ENCODE peak calls at places on chromosomes 6 and 20, in four cellular contexts. One of them, this sample, is unnamed.

GRCh38 chr6:129236110-129236509 is 353.2 kb downstream of the LAMA2 start:
- DNase-seq in activated naive CD4-positive, alpha-beta T cell treated with Interleukin-2 at 50 U/mL for 16 hours: no peak
- DNase-seq in WTC11: no peak
- DNase-seq in stimulated activated CD4-positive, alpha-beta T cell treated with anti-CD3 and anti-CD28 coated beads, Interleukin-1b, Interleukin-23, amount 100 ng/mL, for 4 hours: no peak
- DNase-seq in this sample: no peak

GRCh38 chr6:170358496-170358895 is 51.9 kb downstream of the FAM120B start:
- DNase-seq in WTC11: no peak
- DNase-seq in activated naive CD4-positive, alpha-beta T cell treated with Interleukin-2 at 50 U/mL for 16 hours: no peak
- DNase-seq in stimulated activated CD4-positive, alpha-beta T cell treated with anti-CD3 and anti-CD28 coated beads, Interleukin-1b, Interleukin-23, amount 100 ng/mL, for 4 hours: no peak
- DNase-seq in this sample: no peak

GRCh38 chr6:11025911-11026635 is 18.0 kb downstream of the ELOVL2 start:
- DNase-seq in stimulated activated CD4-positive, alpha-beta T cell treated with anti-CD3 and anti-CD28 coated beads, Interleukin-1b, Interleukin-23, amount 100 ng/mL, for 4 hours: no peak
- DNase-seq in WTC11: peak
- DNase-seq in activated naive CD4-positive, alpha-beta T cell treated with Interleukin-2 at 50 U/mL for 16 hours: no peak
- DNase-seq in this sample: no peak

GRCh38 chr6:33577106-33577535 is 3.0 kb downstream of the BAK1 start:
- DNase-seq in WTC11: no peak
- DNase-seq in stimulated activated CD4-positive, alpha-beta T cell treated with anti-CD3 and anti-CD28 coated beads, Interleukin-1b, Interleukin-23, amount 100 ng/mL, for 4 hours: no peak
- DNase-seq in activated naive CD4-positive, alpha-beta T cell treated with Interleukin-2 at 50 U/mL for 16 hours: peak
- DNase-seq in this sample: no peak

GRCh38 chr6:45614488-45615285 is 237.0 kb upstream of the SUPT3H start:
- DNase-seq in WTC11: no peak
- DNase-seq in activated naive CD4-positive, alpha-beta T cell treated with Interleukin-2 at 50 U/mL for 16 hours: no peak
- DNase-seq in stimulated activated CD4-positive, alpha-beta T cell treated with anti-CD3 and anti-CD28 coated beads, Interleukin-1b, Interleukin-23, amount 100 ng/mL, for 4 hours: no peak
- DNase-seq in this sample: no peak

GRCh38 chr6:118584906-118585305 is 36.8 kb downstream of the PLN start:
- DNase-seq in stimulated activated CD4-positive, alpha-beta T cell treated with anti-CD3 and anti-CD28 coated beads, Interleukin-1b, Interleukin-23, amount 100 ng/mL, for 4 hours: no peak
- DNase-seq in WTC11: no peak
- DNase-seq in activated naive CD4-positive, alpha-beta T cell treated with Interleukin-2 at 50 U/mL for 16 hours: no peak
- DNase-seq in this sample: no peak

GRCh38 chr20:62907377-62908317 is 18.7 kb downstream of the DIDO1 start:
- DNase-seq in stimulated activated CD4-positive, alpha-beta T cell treated with anti-CD3 and anti-CD28 coated beads, Interleukin-1b, Interleukin-23, amount 100 ng/mL, for 4 hours: no peak
- DNase-seq in activated naive CD4-positive, alpha-beta T cell treated with Interleukin-2 at 50 U/mL for 16 hours: peak
- DNase-seq in WTC11: peak
- DNase-seq in this sample: no peak

GRCh38 chr20:48002517-48002970 is 217.3 kb upstream of the SULF2 start:
- DNase-seq in WTC11: no peak
- DNase-seq in activated naive CD4-positive, alpha-beta T cell treated with Interleukin-2 at 50 U/mL for 16 hours: no peak
- DNase-seq in stimulated activated CD4-positive, alpha-beta T cell treated with anti-CD3 and anti-CD28 coated beads, Interleukin-1b, Interleukin-23, amount 100 ng/mL, for 4 hours: no peak
- DNase-seq in this sample: no peak

GRCh38 chr20:5136096-5136495 is 9.3 kb downstream of the CDS2 start:
- DNase-seq in WTC11: no peak
- DNase-seq in activated naive CD4-positive, alpha-beta T cell treated with Interleukin-2 at 50 U/mL for 16 hours: no peak
- DNase-seq in stimulated activated CD4-positive, alpha-beta T cell treated with anti-CD3 and anti-CD28 coated beads, Interleukin-1b, Interleukin-23, amount 100 ng/mL, for 4 hours: no peak
- DNase-seq in this sample: no peak

GRCh38 chr20:32972181-32973076 is 31.8 kb downstream of the SUN5 start:
- DNase-seq in stimulated activated CD4-positive, alpha-beta T cell treated with anti-CD3 and anti-CD28 coated beads, Interleukin-1b, Interleukin-23, amount 100 ng/mL, for 4 hours: peak
- DNase-seq in activated naive CD4-positive, alpha-beta T cell treated with Interleukin-2 at 50 U/mL for 16 hours: peak
- DNase-seq in WTC11: no peak
- DNase-seq in this sample: no peak

GRCh38 chr6:18457065-18457817 is 70.1 kb downstream of the RNF144B start:
- DNase-seq in activated naive CD4-positive, alpha-beta T cell treated with Interleukin-2 at 50 U/mL for 16 hours: no peak
- DNase-seq in WTC11: no peak
- DNase-seq in stimulated activated CD4-positive, alpha-beta T cell treated with anti-CD3 and anti-CD28 coated beads, Interleukin-1b, Interleukin-23, amount 100 ng/mL, for 4 hours: no peak
- DNase-seq in this sample: no peak

GRCh38 chr6:153412519-153412918 is 281.4 kb upstream of the RGS17 start:
- DNase-seq in activated naive CD4-positive, alpha-beta T cell treated with Interleukin-2 at 50 U/mL for 16 hours: no peak
- DNase-seq in WTC11: no peak
- DNase-seq in stimulated activated CD4-positive, alpha-beta T cell treated with anti-CD3 and anti-CD28 coated beads, Interleukin-1b, Interleukin-23, amount 100 ng/mL, for 4 hours: no peak
- DNase-seq in this sample: no peak

GRCh38 chr6:123806561-123806960 is 2.9 kb downstream of the NKAIN2 start:
- DNase-seq in activated naive CD4-positive, alpha-beta T cell treated with Interleukin-2 at 50 U/mL for 16 hours: no peak
- DNase-seq in WTC11: no peak
- DNase-seq in stimulated activated CD4-positive, alpha-beta T cell treated with anti-CD3 and anti-CD28 coated beads, Interleukin-1b, Interleukin-23, amount 100 ng/mL, for 4 hours: no peak
- DNase-seq in this sample: no peak

GRCh38 chr20:37096415-37097039 is 730 bp upstream of the RBL1 start:
- DNase-seq in activated naive CD4-positive, alpha-beta T cell treated with Interleukin-2 at 50 U/mL for 16 hours: no peak
- DNase-seq in WTC11: no peak
- DNase-seq in stimulated activated CD4-positive, alpha-beta T cell treated with anti-CD3 and anti-CD28 coated beads, Interleukin-1b, Interleukin-23, amount 100 ng/mL, for 4 hours: no peak
- DNase-seq in this sample: no peak

GRCh38 chr6:45688180-45688579 is 310.4 kb upstream of the SUPT3H start:
- DNase-seq in WTC11: no peak
- DNase-seq in activated naive CD4-positive, alpha-beta T cell treated with Interleukin-2 at 50 U/mL for 16 hours: no peak
- DNase-seq in stimulated activated CD4-positive, alpha-beta T cell treated with anti-CD3 and anti-CD28 coated beads, Interleukin-1b, Interleukin-23, amount 100 ng/mL, for 4 hours: no peak
- DNase-seq in this sample: no peak

This sample was measured in GM04503.